ENCODE peak calls at places on chromosomes 16 and 17, in seven cellular contexts. L is lung, V is foreskin fibroblast, K is endothelial cell, G is OCI-LY7, Z is A549, D is Peyer's patch. X is an unnamed sample.

GRCh38 chr17:58531661-58532554 is 17.5 kb upstream of the MTMR4 start:
- DNase-seq in L (no peak), V (peak), K (peak), D (peak), G (peak), Z (no peak), X (no peak)

GRCh38 chr16:57284206-57284951 is at the start of gene PLLP:
- DNase-seq in Z (peak), D (no peak), G (no peak), V (peak), K (peak), L (no peak), X (no peak)

GRCh38 chr17:58337126-58337599 is 8.6 kb upstream of the TSPOAP1 start:
- DNase-seq in D (peak), G (peak), V (no peak), Z (no peak), L (no peak), K (no peak), X (no peak)

GRCh38 chr17:80443916-80444708 is 29.1 kb downstream of the ENDOV start:
- DNase-seq in G (no peak), D (no peak), K (no peak), Z (no peak), L (no peak), V (no peak), X (no peak)

GRCh38 chr16:87959391-87959968 is 8.2 kb downstream of the BANP start:
- DNase-seq in G (no peak), D (no peak), K (no peak), L (no peak), Z (no peak), V (no peak), X (no peak)

GRCh38 chr16:57028086-57028485 is 38.7 kb downstream of the NLRC5 start:
- DNase-seq in L (no peak), K (no peak), D (no peak), Z (no peak), G (peak), V (no peak), X (no peak)

GRCh38 chr16:35171106-35171505 is 1711.7 kb downstream of the TP53TG3F start:
- DNase-seq in Z (no peak), G (no peak), L (no peak), K (no peak), V (no peak), D (no peak), X (no peak)

GRCh38 chr17:17922198-17922901 is 49.9 kb downstream of the TOM1L2 start:
- DNase-seq in K (no peak), L (no peak), V (peak), G (no peak), Z (no peak), D (no peak), X (peak)

GRCh38 chr17:16437083-16437482 is 21.7 kb downstream of the TRPV2 start:
- DNase-seq in G (no peak), D (no peak), V (no peak), K (no peak), Z (no peak), L (no peak), X (no peak)

GRCh38 chr17:2844386-2844785 is 48.1 kb downstream of the RAP1GAP2 start:
- DNase-seq in L (no peak), K (no peak), G (no peak), V (peak), D (no peak), Z (peak), X (no peak)

GRCh38 chr17:35129973-35130351 is 8.5 kb downstream of the FNDC8 start:
- DNase-seq in G (no peak), Z (no peak), K (no peak), V (no peak), L (no peak), D (no peak), X (no peak)

GRCh38 chr17:10730956-10731879 is 1.4 kb upstream of the TMEM220 start:
- DNase-seq in G (no peak), Z (no peak), D (no peak), V (peak), K (no peak), L (no peak), X (no peak)

GRCh38 chr16:89319883-89320716 is 102.6 kb downstream of the ZNF778 start:
- DNase-seq in V (peak), L (no peak), D (no peak), K (no peak), G (no peak), Z (peak), X (peak)

GRCh38 chr17:62724398-62725146 is 83.5 kb downstream of the MARCHF10 start:
- DNase-seq in V (peak), Z (no peak), L (no peak), K (no peak), G (peak), D (peak), X (no peak)

GRCh38 chr17:80637286-80637703 is 92.7 kb downstream of the RPTOR start:
- DNase-seq in Z (no peak), D (no peak), K (no peak), L (no peak), V (no peak), G (no peak), X (no peak)

GRCh38 chr17:29645516-29646051 is 22.9 kb upstream of the CORO6 start:
- DNase-seq in V (peak), G (no peak), K (no peak), Z (no peak), D (no peak), L (peak), X (peak)

GRCh38 chr17:42985225-42985624 is 4.9 kb downstream of the RUNDC1 start:
- DNase-seq in V (no peak), K (no peak), L (no peak), D (no peak), G (peak), Z (no peak), X (no peak)

GRCh38 chr16:52545157-52545543 is 1.8 kb downstream of the TOX3 start:
- DNase-seq in G (no peak), D (no peak), L (no peak), V (no peak), K (no peak), Z (no peak), X (peak)

GRCh38 chr17:35536664-35537160 is 766 bp downstream of the SLFN12L start:
- DNase-seq in Z (no peak), G (no peak), L (no peak), K (no peak), D (no peak), V (no peak), X (no peak)

GRCh38 chr16:83705856-83706255 is 101.9 kb upstream of the HSBP1 start:
- DNase-seq in Z (no peak), G (no peak), D (no peak), K (no peak), L (no peak), V (no peak), X (no peak)

DNA sequence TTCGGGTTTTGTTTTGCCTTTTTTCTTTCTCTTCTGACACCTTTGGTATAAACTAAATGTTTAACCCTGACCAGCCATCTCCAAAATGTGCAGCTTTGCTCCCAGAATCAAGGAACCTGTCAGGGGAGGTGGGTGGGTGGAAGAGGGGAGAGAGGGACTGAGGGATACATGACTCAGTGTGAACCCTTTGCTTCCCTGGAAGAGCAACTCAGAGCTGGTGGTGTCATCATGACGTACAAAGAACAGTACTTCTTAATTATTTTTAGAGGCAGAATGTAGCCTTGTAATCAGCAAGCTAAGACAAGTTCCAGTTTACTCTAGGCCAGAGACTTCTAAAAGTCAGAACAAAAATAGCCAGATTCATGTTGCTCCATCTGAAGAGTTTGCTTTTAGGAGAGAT is 119.6 kb upstream of the HAS3 start:
- DNase-seq in Z (no peak), L (no peak), K (no peak), G (no peak), V (peak), D (no peak), X (peak)
- TF ChIP-seq CTCF in Z (no peak), L (no peak), K (no peak), G (no peak), V (no peak), D (no peak), X (no peak)

DNA sequence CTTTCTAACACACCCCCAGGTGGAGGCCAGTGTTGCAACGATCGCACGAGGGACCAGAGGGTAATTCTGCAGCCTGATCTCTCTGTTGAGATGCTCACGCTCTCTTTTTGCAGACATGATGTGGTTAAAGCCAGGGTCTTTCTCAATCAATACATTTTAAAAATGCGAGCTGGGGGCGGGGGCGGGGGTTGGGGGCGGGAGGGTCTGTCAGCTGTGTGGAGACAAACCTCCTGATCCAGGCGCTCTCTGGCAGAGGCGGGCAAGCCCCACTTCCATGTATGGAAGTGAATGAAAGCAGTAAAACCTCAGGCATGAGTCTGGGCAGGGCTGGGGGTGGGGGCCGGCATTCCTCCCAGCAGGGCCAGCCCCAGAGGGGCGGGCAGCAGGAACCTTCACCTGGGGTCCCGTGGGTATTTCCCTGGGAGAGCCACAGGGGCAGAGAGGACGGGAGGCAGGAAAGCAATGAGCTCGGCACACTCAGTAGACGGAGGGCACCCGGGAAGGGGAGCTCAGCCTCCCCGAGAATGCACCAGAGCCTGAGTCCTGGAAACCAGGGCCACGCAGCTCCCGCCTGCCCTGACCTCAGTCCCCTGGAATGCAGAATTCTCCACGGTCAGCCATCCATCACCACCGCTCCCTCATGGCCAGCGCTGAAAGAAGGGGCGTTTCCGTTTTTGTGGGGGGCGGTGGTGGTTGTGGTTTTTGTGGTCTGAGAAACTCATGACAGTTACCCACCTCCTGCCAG is 28.0 kb downstream of the NXN start:
- DNase-seq in K (peak), D (no peak), Z (peak), L (no peak), G (no peak), V (peak), X (peak)
- TF ChIP-seq CTCF in K (no peak), D (no peak), Z (no peak), L (no peak), G (no peak), V (no peak), X (no peak)

GRCh38 chr17:44581868-44582267 is 24.6 kb downstream of the FZD2 start:
- DNase-seq in G (peak), V (peak), Z (peak), K (no peak), L (no peak), D (no peak), X (no peak)
- TF ChIP-seq CTCF in G (peak), V (peak), Z (peak), K (no peak), L (no peak), D (no peak), X (peak)

GRCh38 chr17:1830288-1830687 is 483 bp downstream of the RPA1 start:
- DNase-seq in V (peak), Z (peak), D (no peak), K (no peak), L (no peak), G (peak), X (peak)
- TF ChIP-seq CTCF in V (no peak), Z (no peak), D (no peak), K (no peak), L (no peak), G (no peak), X (no peak)

GRCh38 chr17:48213797-48214196 is 106.2 kb downstream of the SNX11 start:
- DNase-seq in K (no peak), L (no peak), Z (no peak), G (no peak), V (no peak), D (no peak), X (no peak)

GRCh38 chr17:48211011-48211410 is 103.4 kb downstream of the SNX11 start:
- DNase-seq in L (no peak), V (no peak), G (no peak), K (no peak), Z (no peak), D (no peak), X (no peak)

GRCh38 chr17:48219605-48220004 is 112.0 kb downstream of the SNX11 start:
- DNase-seq in K (no peak), L (no peak), G (no peak), V (no peak), Z (no peak), D (no peak), X (no peak)

GRCh38 chr17:48211787-48212186 is 104.2 kb downstream of the SNX11 start:
- DNase-seq in Z (no peak), D (no peak), K (no peak), L (no peak), G (no peak), V (no peak), X (no peak)

DNA sequence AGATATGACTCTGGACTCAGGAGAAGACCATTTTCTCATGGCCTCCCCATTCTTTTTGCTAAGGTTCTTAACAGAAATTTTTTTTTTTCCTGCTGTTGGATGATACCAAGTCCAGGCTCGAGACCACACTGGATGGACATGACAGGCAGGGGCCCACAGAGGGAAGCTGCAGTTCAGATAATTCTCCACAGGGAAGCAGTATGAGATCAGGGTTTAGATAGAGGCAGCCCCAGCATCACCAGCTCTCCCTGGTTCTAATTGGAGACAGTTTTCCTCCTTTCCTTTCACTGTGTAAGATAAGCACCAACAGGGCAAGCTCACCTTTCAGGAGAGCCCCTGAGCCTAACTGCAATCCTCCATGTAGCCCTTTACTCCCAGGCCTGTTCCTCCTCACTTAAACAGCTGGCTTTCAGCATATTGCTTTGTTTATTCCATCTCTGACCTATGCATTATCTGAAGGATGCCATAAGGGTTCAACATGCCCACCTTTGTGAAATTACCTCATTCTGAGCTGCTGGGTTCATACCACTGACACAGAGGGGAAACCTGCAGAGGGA is 108.1 kb downstream of the SNX11 start:
- DNase-seq in L (no peak), V (peak), Z (peak), D (no peak), K (peak), G (no peak), X (peak)
- TF ChIP-seq CTCF in L (no peak), V (peak), Z (peak), D (no peak), K (peak), G (peak), X (peak)

GRCh38 chr16:67246081-67246944 is 968 bp downstream of the FHOD1 start:
- DNase-seq in K (peak), D (peak), L (peak), Z (peak), V (peak), G (peak), X (peak)
- TF ChIP-seq CTCF in K (no peak), D (no peak), L (peak), Z (peak), V (peak), G (peak), X (peak)

GRCh38 chr17:64054304-64054703 is 33.9 kb upstream of the ICAM2 start:
- DNase-seq in Z (no peak), K (no peak), D (no peak), L (no peak), V (no peak), G (no peak), X (no peak)

GRCh38 chr17:64058547-64059115 is 38.2 kb upstream of the ICAM2 start:
- DNase-seq in K (no peak), V (no peak), D (no peak), G (peak), L (no peak), Z (no peak), X (no peak)

GRCh38 chr17:64057701-64058263 is 37.3 kb upstream of the ICAM2 start:
- DNase-seq in D (no peak), V (no peak), L (no peak), G (no peak), Z (no peak), K (no peak), X (no peak)

GRCh38 chr17:64055183-64056142 is 35.0 kb upstream of the ICAM2 start:
- DNase-seq in D (no peak), V (no peak), L (no peak), G (no peak), Z (no peak), K (no peak), X (no peak)

DNA sequence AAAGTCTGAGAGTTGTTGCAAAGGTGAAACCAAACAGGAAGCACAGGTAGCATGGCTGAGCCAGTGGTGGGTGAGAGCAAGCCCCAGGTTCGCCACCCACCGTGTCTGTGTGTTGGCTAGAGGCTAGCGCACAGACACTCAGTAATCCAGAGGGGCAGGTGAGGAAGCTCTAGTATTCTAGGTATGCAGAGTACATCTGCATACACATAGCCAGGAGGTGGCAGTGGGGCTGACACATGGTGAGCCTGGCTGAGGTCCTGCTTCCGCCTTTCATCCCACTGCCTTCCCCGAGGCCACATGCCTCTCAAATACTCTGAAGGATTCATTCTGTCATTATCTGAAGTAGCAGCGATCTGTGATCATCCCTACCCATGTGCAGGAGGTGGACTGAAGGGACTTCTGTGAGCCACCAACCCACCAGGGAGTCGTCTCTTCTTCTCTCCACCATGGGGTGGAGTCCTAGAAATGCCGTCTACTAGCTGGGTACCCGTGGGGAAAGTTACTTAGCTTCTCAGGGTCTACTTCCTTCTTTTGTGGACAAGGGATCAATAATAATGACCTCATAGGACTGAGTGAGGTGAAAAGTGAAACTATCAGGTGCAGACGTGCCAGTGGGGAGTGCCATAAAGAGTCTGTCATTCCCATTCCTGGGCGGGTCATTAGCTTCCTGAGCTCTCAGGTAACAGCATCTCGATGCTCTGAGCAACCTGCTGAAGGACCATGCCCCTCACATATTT is 36.0 kb upstream of the ICAM2 start:
- DNase-seq in V (no peak), G (peak), Z (no peak), L (no peak), D (no peak), K (no peak), X (no peak)
- TF ChIP-seq CTCF in V (no peak), G (no peak), Z (no peak), L (no peak), D (no peak), K (no peak), X (no peak)

GRCh38 chr16:27429981-27430441 is 28.0 kb downstream of the IL21R start:
- DNase-seq in V (no peak), D (no peak), Z (no peak), K (peak), G (no peak), L (peak), X (no peak)

GRCh38 chr16:27426423-27427408 is 24.7 kb downstream of the IL21R start:
- DNase-seq in L (peak), Z (no peak), K (peak), G (peak), D (peak), V (peak), X (peak)

GRCh38 chr16:27427538-27427937 is 25.6 kb downstream of the IL21R start:
- DNase-seq in L (peak), V (no peak), G (no peak), K (no peak), Z (no peak), D (no peak), X (no peak)

GRCh38 chr16:27429330-27429871 is 27.4 kb downstream of the IL21R start:
- DNase-seq in L (no peak), K (no peak), Z (no peak), D (no peak), G (no peak), V (no peak), X (no peak)

GRCh38 chr16:27428035-27428785 is 26.2 kb downstream of the IL21R start:
- DNase-seq in L (peak), K (peak), G (no peak), V (no peak), D (no peak), Z (no peak), X (no peak)
- TF ChIP-seq CTCF in L (no peak), K (no peak), G (peak), V (no peak), D (no peak), Z (no peak), X (peak)

X was measured in astrocyte of the spinal cord.